ENCODE peak calls at places on chromosomes 7 and 10, in ten cellular contexts. U, W, K, T, P, V, Z, Y, O and R are unnamed samples.
A peak's percentile ranks its signal among the peaks of the same experiment; 100 is the strongest.

GRCh38 chr7:127905491-127906330 is 125.5 kb downstream of the LRRC4 start:
- DNase-seq in U (no peak), W (no peak), K (no peak), T (no peak), P (no peak), V (no peak), Z (no peak), Y (no peak), O (no peak), R (peak; percentile 74)

GRCh38 chr10:115981056-115981455 is 291.9 kb downstream of the GFRA1 start:
- DNase-seq in U (peak; percentile 43), W (no peak), K (no peak), T (no peak), P (no peak), V (no peak), Z (no peak), Y (no peak), O (no peak), R (no peak)

GRCh38 chr7:150961510-150962284 is 16.4 kb downstream of the KCNH2 start:
- DNase-seq in U (no peak), W (no peak), K (no peak), T (no peak), P (no peak), V (peak; percentile 93), Z (no peak), Y (no peak), O (peak; percentile 70), R (no peak)

GRCh38 chr10:86346169-86346793 is 20.3 kb downstream of the GRID1 start:
- DNase-seq in U (peak; percentile 35), W (peak; percentile 34), K (peak; percentile 90), T (no peak), P (no peak), V (peak; percentile 59), Z (no peak), Y (no peak), O (no peak), R (no peak)

GRCh38 chr10:45592926-45593325 is 79.6 kb downstream of the ZFAND4 start:
- DNase-seq in U (no peak), W (no peak), K (no peak), T (no peak), P (no peak), V (no peak), Z (no peak), Y (no peak), O (no peak), R (no peak)

GRCh38 chr7:8418627-8419245 is 14.7 kb upstream of the NXPH1 start:
- DNase-seq in U (no peak), W (no peak), K (peak; percentile 81), T (peak; percentile 50), P (peak; percentile 41), V (no peak), Z (peak; percentile 2), Y (no peak), O (no peak), R (peak; percentile 74)

GRCh38 chr7:79785556-79785955 is 332.1 kb upstream of the MAGI2 start:
- DNase-seq in U (no peak), W (no peak), K (no peak), T (no peak), P (no peak), V (no peak), Z (no peak), Y (no peak), O (no peak), R (no peak)

GRCh38 chr7:108078156-108078781 is 51.9 kb downstream of the LAMB4 start:
- DNase-seq in U (no peak), W (no peak), K (no peak), T (no peak), P (no peak), V (no peak), Z (no peak), Y (no peak), O (no peak), R (peak; percentile 42)

GRCh38 chr7:139370943-139371313 is 11.2 kb downstream of the LUC7L2 start:
- DNase-seq in U (no peak), W (no peak), K (no peak), T (no peak), P (no peak), V (no peak), Z (no peak), Y (no peak), O (no peak), R (no peak)
- H3K4me3 ChIP-seq in U (no peak overlapping the region), W (no peak overlapping the region), K (no peak overlapping the region), T (no peak overlapping the region), P (no peak overlapping the region), V (no peak overlapping the region), Z (no peak overlapping the region), Y (no peak overlapping the region), O (no peak overlapping the region), R (no peak overlapping the region)

GRCh38 chr10:124614003-124614659 is 130.0 kb downstream of the FAM53B start:
- DNase-seq in U (no peak), W (no peak), K (no peak), T (no peak), P (no peak), V (no peak), Z (no peak), Y (no peak), O (no peak), R (no peak)

GRCh38 chr10:124609698-124610097 is 134.5 kb downstream of the FAM53B start:
- DNase-seq in U (no peak), W (no peak), K (no peak), T (no peak), P (no peak), V (no peak), Z (no peak), Y (no peak), O (no peak), R (no peak)

GRCh38 chr10:124615259-124615658 is 128.9 kb downstream of the FAM53B start:
- DNase-seq in U (no peak), W (no peak), K (no peak), T (no peak), P (no peak), V (no peak), Z (no peak), Y (no peak), O (no peak), R (no peak)

GRCh38 chr10:124611738-124612137 is 132.4 kb downstream of the FAM53B start:
- DNase-seq in U (no peak), W (peak; percentile 63), K (no peak), T (no peak), P (peak; percentile 59), V (no peak), Z (no peak), Y (no peak), O (no peak), R (no peak)

GRCh38 chr10:124612611-124613498 is 131.3 kb downstream of the FAM53B start:
- DNase-seq in U (no peak), W (no peak), K (peak; percentile 78), T (no peak), P (peak; percentile 75), V (no peak), Z (no peak), Y (no peak), O (peak; percentile 66), R (no peak)
- TF ChIP-seq CTCF in U (no peak), W (no peak), K (peak; percentile 46), T (no peak), P (no peak), V (no peak), Z (no peak), Y (no peak), O (no peak), R (no peak)

GRCh38 chr7:132993377-132994013 is 88.4 kb downstream of the CHCHD3 start:
- DNase-seq in U (no peak), W (no peak), K (no peak), T (no peak), P (no peak), V (no peak), Z (no peak), Y (no peak), O (no peak), R (no peak)

GRCh38 chr7:132999845-133000244 is 82.0 kb downstream of the CHCHD3 start:
- DNase-seq in U (no peak), W (no peak), K (no peak), T (no peak), P (no peak), V (no peak), Z (no peak), Y (no peak), O (no peak), R (no peak)

GRCh38 chr7:132998763-132999162 is 83.1 kb downstream of the CHCHD3 start:
- DNase-seq in U (no peak), W (no peak), K (no peak), T (no peak), P (no peak), V (no peak), Z (no peak), Y (no peak), O (no peak), R (no peak)

GRCh38 chr7:132997505-132997904 is 84.4 kb downstream of the CHCHD3 start:
- DNase-seq in U (no peak), W (no peak), K (no peak), T (no peak), P (no peak), V (no peak), Z (no peak), Y (no peak), O (no peak), R (no peak)

DNA sequence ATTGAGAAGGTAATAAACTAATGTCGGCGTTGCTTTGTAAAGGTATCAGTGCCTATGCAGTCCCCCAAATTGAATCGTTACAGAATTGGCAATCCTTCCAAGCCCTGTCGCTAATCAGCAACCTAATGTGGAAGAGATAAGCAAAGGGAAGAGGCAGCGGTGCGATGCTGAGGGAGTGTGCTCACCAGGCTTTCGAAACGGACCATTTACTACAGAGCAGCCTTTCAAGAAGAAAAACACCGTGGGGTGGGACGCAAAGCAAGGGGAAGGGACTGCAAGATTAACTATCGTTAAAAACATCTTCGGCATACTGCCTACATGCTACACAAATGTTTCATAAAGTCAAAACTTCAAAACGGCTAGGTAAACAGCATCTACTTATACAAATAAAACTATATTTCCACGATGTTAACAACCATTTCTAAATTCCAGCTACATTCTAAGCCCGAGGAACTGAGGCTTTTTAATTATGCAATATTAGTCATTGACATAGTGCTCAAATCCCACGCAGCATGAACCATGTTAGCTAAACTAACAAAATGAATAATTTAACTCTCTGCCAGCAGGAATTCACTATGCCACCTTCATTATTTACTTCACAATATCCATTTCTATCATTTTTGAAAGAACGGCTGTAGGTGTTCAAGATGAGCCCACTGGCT is 85.2 kb downstream of the CHCHD3 start:
- DNase-seq in U (no peak), W (no peak), K (peak; percentile 55), T (no peak), P (no peak), V (no peak), Z (no peak), Y (no peak), O (no peak), R (no peak)
- H3K4me3 ChIP-seq in U (no peak overlapping the region), W (no peak overlapping the region), K (peak overlapping the region; percentile 49), T (no peak overlapping the region), P (no peak overlapping the region), V (peak overlapping the region; percentile 33), Z (no peak overlapping the region), Y (no peak overlapping the region), O (no peak overlapping the region), R (no peak overlapping the region)

DNA sequence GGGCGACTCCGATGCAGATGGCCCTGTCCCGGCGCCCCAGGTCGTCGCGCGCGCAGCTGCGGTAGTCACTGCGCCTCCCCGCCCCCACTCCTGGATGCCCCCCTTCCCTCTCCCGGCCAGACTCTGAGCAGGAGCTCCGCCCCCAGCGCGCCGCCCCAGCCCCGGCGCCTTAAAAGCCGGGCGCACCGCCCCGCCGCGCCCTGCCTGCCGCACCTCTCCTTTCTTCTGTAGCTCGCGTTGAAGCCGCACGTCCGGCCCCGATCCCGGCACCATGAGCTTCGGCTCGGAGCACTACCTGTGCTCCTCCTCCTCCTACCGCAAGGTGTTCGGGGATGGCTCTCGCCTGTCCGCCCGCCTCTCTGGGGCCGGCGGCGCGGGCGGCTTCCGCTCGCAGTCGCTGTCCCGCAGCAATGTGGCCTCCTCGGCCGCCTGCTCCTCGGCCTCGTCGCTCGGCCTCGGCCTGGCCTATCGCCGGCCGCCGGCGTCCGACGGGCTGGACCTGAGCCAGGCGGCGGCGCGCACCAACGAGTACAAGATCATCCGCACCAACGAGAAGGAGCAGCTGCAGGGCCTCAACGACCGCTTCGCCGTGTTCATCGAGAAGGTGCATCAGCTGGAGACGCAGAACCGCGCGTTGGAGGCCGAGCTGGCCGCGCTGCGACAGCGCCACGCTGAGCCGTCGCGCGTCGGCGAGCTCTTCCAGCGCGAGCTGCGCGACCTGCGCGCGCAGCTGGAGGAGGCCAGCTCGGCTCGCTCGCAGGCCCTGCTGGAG is at the start of gene INA:
- DNase-seq in U (no peak), W (no peak), K (peak; percentile 87), T (no peak), P (no peak), V (no peak), Z (peak; percentile 62), Y (peak; percentile 27), O (no peak), R (peak; percentile 59)
- TF ChIP-seq CTCF in U (no peak), W (no peak), K (peak; percentile 3), T (no peak), P (no peak), V (no peak), Z (no peak), Y (no peak), O (no peak), R (no peak)